ENCODE peak calls at places on chromosomes 12 and 14, in six cellular contexts. E is GM12878; S is activated CD4-positive, CD25-positive, alpha-beta regulatory T cell treated with anti-CD3 and anti-CD28 coated beads, Interleukin-2, amount 50 U/mL, for 24 hours; K is HepG2; Z is pancreas; D is activated CD8-positive, alpha-beta memory T cell treated with anti-CD3 and anti-CD28 coated beads, Interleukin-2, amount 10 ng/mL, durations not matched to agents 7 days and 5 days. P is an unnamed sample.

GRCh38 chr14:77625360-77625759 is 8.9 kb upstream of the SPTLC2 start:
- ATAC-seq in E (no peak), S (no peak), K (no peak), Z (no peak), D (no peak), P (no peak)

GRCh38 chr12:124273630-124274029 is 21.3 kb upstream of the RFLNA start:
- ATAC-seq in E (peak), S (peak), K (peak), Z (no peak), D (peak), P (peak)

GRCh38 chr12:54734196-54734950 is 86.2 kb upstream of the DCD start:
- ATAC-seq in E (no peak), S (no peak), K (peak), Z (peak), D (no peak), P (no peak)

GRCh38 chr14:90839024-90839888 is 23.0 kb upstream of the TTC7B start:
- ATAC-seq in E (no peak), S (no peak), K (peak), Z (peak), D (no peak), P (peak)

GRCh38 chr12:104844123-104844522 is 114.0 kb downstream of the SLC41A2 start:
- ATAC-seq in E (no peak), S (no peak), K (no peak), Z (no peak), D (no peak), P (no peak)

GRCh38 chr12:114812858-114813761 is 129.1 kb upstream of the TBX3 start:
- ATAC-seq in E (no peak), S (no peak), K (peak), Z (peak), D (no peak), P (no peak)

GRCh38 chr12:56776654-56777053 is 13.5 kb downstream of the HSD17B6 start:
- ATAC-seq in E (no peak), S (no peak), K (no peak), Z (no peak), D (no peak), P (no peak)

GRCh38 chr14:101824339-101824727 is 62.8 kb downstream of the PPP2R5C start:
- ATAC-seq in E (no peak), S (no peak), K (no peak), Z (peak), D (no peak), P (no peak)

GRCh38 chr12:56348776-56349175 is 10.1 kb downstream of the IL23A start:
- ATAC-seq in E (no peak), S (no peak), K (no peak), Z (no peak), D (no peak), P (no peak)

GRCh38 chr12:28097221-28097620 is 93.0 kb upstream of the CCDC91 start:
- ATAC-seq in E (no peak), S (no peak), K (no peak), Z (peak), D (no peak), P (peak)

GRCh38 chr14:99524804-99525698 is 43.8 kb downstream of the CCNK start:
- ATAC-seq in E (peak), S (peak), K (peak), Z (peak), D (peak), P (peak)

GRCh38 chr12:77229640-77230442 is 164.5 kb upstream of the E2F7 start:
- ATAC-seq in E (no peak), S (no peak), K (no peak), Z (no peak), D (no peak), P (peak)

GRCh38 chr14:68677476-68677875 is 115.4 kb downstream of the ZFP36L1 start:
- ATAC-seq in E (no peak), S (no peak), K (no peak), Z (no peak), D (no peak), P (no peak)

GRCh38 chr12:2890388-2891239 is at the start of gene TULP3:
- ATAC-seq in E (peak), S (peak), K (peak), Z (peak), D (peak), P (peak)

GRCh38 chr14:96409701-96410100 is 17.8 kb downstream of the AK7 start:
- ATAC-seq in E (no peak), S (no peak), K (peak), Z (peak), D (no peak), P (no peak)

GRCh38 chr14:85566603-85567002 is 36.7 kb downstream of the FLRT2 start:
- ATAC-seq in E (no peak), S (no peak), K (no peak), Z (no peak), D (no peak), P (peak)

GRCh38 chr12:64836856-64837255 is 12.4 kb downstream of the TBC1D30 start:
- ATAC-seq in E (no peak), S (no peak), K (no peak), Z (peak), D (no peak), P (no peak)

GRCh38 chr12:106369624-106370346 is 12.2 kb downstream of the POLR3B start:
- ATAC-seq in E (no peak), S (no peak), K (no peak), Z (peak), D (no peak), P (peak)

GRCh38 chr14:24986206-24986893 is 63.6 kb downstream of the STXBP6 start:
- ATAC-seq in E (no peak), S (no peak), K (no peak), Z (no peak), D (no peak), P (no peak)

GRCh38 chr12:111046896-111047295 is 126.5 kb upstream of the MYL2 start:
- ATAC-seq in E (no peak), S (no peak), K (no peak), Z (no peak), D (no peak), P (no peak)

GRCh38 chr12:64631197-64631596 is 20.9 kb downstream of the RASSF3 start:
- ATAC-seq in E (no peak), S (peak), K (no peak), Z (no peak), D (no peak), P (no peak)

GRCh38 chr12:49854976-49855375 is 12.1 kb upstream of the BCDIN3D start:
- ATAC-seq in E (no peak), S (no peak), K (no peak), Z (no peak), D (no peak), P (no peak)

GRCh38 chr14:53842938-53843337 is 113.7 kb downstream of the BMP4 start:
- ATAC-seq in E (no peak), S (no peak), K (peak), Z (peak), D (no peak), P (no peak)

GRCh38 chr14:93017341-93017797 is 94.4 kb downstream of the CHGA start:
- ATAC-seq in E (no peak), S (no peak), K (no peak), Z (peak), D (no peak), P (no peak)

GRCh38 chr14:96806836-96807235 is 9.7 kb downstream of the VRK1 start:
- ATAC-seq in E (no peak), S (no peak), K (peak), Z (no peak), D (no peak), P (no peak)

GRCh38 chr12:16258963-16259362 is 18.5 kb downstream of the SLC15A5 start:
- ATAC-seq in E (no peak), S (no peak), K (no peak), Z (no peak), D (no peak), P (no peak)

P was measured in SK-N-SH treated with all-trans-retinoic acid at 6 μM for 48 hours.